ENCODE peak calls at places on chromosomes 12 and 14, in five cellular contexts. One of them, this sample, is unnamed.

GRCh38 chr12:3456809-3457208 is 34.2 kb upstream of the PRMT8 start:
- DNase-seq in right lobe of liver: no peak
- DNase-seq in nephron progenitor cell: peak
- DNase-seq in transverse colon: no peak
- DNase-seq in epithelial cell of esophagus: no peak
- DNase-seq in this sample: peak

GRCh38 chr14:67426161-67426560 is 14.2 kb upstream of the PLEK2 start:
- DNase-seq in right lobe of liver: no peak
- DNase-seq in nephron progenitor cell: no peak
- DNase-seq in epithelial cell of esophagus: no peak
- DNase-seq in transverse colon: no peak
- DNase-seq in this sample: no peak

GRCh38 chr14:96297000-96297399 is 41.0 kb downstream of the BDKRB1 start:
- DNase-seq in nephron progenitor cell: no peak
- DNase-seq in transverse colon: no peak
- DNase-seq in epithelial cell of esophagus: peak
- DNase-seq in right lobe of liver: no peak
- DNase-seq in this sample: no peak

GRCh38 chr12:88052686-88053085 is 23.5 kb upstream of the C12orf50 start:
- DNase-seq in transverse colon: peak
- DNase-seq in epithelial cell of esophagus: peak
- DNase-seq in right lobe of liver: no peak
- DNase-seq in nephron progenitor cell: peak
- DNase-seq in this sample: peak

GRCh38 chr12:93449277-93449676 is 7.5 kb upstream of the UBE2N start:
- DNase-seq in right lobe of liver: no peak
- DNase-seq in epithelial cell of esophagus: no peak
- DNase-seq in transverse colon: no peak
- DNase-seq in nephron progenitor cell: no peak
- DNase-seq in this sample: no peak

GRCh38 chr12:94678396-94678795 is 28.0 kb upstream of the TMCC3 start:
- DNase-seq in transverse colon: no peak
- DNase-seq in nephron progenitor cell: no peak
- DNase-seq in right lobe of liver: no peak
- DNase-seq in epithelial cell of esophagus: no peak
- DNase-seq in this sample: no peak

GRCh38 chr12:82414926-82415325 is 56.6 kb downstream of the METTL25 start:
- DNase-seq in nephron progenitor cell: no peak
- DNase-seq in transverse colon: no peak
- DNase-seq in epithelial cell of esophagus: peak
- DNase-seq in right lobe of liver: no peak
- DNase-seq in this sample: no peak

GRCh38 chr12:84134797-84135366 is 777.7 kb downstream of the SLC6A15 start:
- DNase-seq in epithelial cell of esophagus: peak
- DNase-seq in nephron progenitor cell: no peak
- DNase-seq in transverse colon: no peak
- DNase-seq in right lobe of liver: no peak
- DNase-seq in this sample: no peak

GRCh38 chr12:12934556-12934955 is 17.4 kb downstream of the GPRC5D start:
- DNase-seq in nephron progenitor cell: no peak
- DNase-seq in right lobe of liver: no peak
- DNase-seq in epithelial cell of esophagus: no peak
- DNase-seq in transverse colon: no peak
- DNase-seq in this sample: no peak

GRCh38 chr14:23578560-23579310 is at the start of gene JPH4:
- DNase-seq in right lobe of liver: no peak
- DNase-seq in nephron progenitor cell: peak
- DNase-seq in epithelial cell of esophagus: no peak
- DNase-seq in transverse colon: no peak
- DNase-seq in this sample: no peak

GRCh38 chr12:128823216-128823915 is 392 bp downstream of the SLC15A4 start:
- DNase-seq in nephron progenitor cell: peak
- DNase-seq in right lobe of liver: peak
- DNase-seq in epithelial cell of esophagus: no peak
- DNase-seq in transverse colon: peak
- DNase-seq in this sample: peak

GRCh38 chr14:77508249-77508648 is 9.6 kb upstream of the ISM2 start:
- DNase-seq in right lobe of liver: no peak
- DNase-seq in transverse colon: no peak
- DNase-seq in epithelial cell of esophagus: peak
- DNase-seq in nephron progenitor cell: no peak
- DNase-seq in this sample: no peak

GRCh38 chr14:35808076-35808657 is 928 bp downstream of the RALGAPA1 start:
- DNase-seq in transverse colon: peak
- DNase-seq in nephron progenitor cell: peak
- DNase-seq in right lobe of liver: no peak
- DNase-seq in epithelial cell of esophagus: peak
- DNase-seq in this sample: no peak

GRCh38 chr12:49985981-49986380 is 13.2 kb downstream of the AQP6 start:
- DNase-seq in nephron progenitor cell: no peak
- DNase-seq in transverse colon: no peak
- DNase-seq in right lobe of liver: no peak
- DNase-seq in epithelial cell of esophagus: peak
- DNase-seq in this sample: no peak

GRCh38 chr14:104187931-104188726 is 49.7 kb downstream of the KIF26A start:
- DNase-seq in right lobe of liver: no peak
- DNase-seq in transverse colon: peak
- DNase-seq in epithelial cell of esophagus: no peak
- DNase-seq in nephron progenitor cell: no peak
- DNase-seq in this sample: no peak
- TF ChIP-seq CTCF in right lobe of liver: no peak
- TF ChIP-seq CTCF in transverse colon: peak
- TF ChIP-seq CTCF in epithelial cell of esophagus: no peak
- TF ChIP-seq CTCF in nephron progenitor cell: no peak
- TF ChIP-seq CTCF in this sample: no peak

DNA sequence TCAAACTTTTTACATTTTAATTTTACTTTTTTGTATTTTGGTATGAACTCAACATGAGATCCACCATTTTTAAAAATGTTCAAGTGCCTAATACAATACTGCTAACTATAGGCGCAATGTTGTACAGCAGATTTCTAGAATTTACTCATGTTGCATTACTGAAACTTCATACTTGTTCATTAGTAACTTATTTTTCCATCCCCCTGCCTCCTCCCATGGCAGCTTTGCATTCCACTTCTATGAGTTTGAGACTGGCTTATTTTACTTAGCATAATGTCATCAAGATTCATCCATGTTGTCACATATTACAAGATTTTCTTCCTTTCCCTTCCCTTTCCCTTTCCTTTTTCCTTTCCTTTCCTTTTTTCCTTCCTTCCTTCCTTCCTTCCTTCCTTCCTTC is 825.9 kb downstream of the SLC16A7 start:
- DNase-seq in epithelial cell of esophagus: peak
- DNase-seq in nephron progenitor cell: no peak
- DNase-seq in right lobe of liver: no peak
- DNase-seq in transverse colon: no peak
- DNase-seq in this sample: no peak
- TF ChIP-seq CTCF in epithelial cell of esophagus: no peak
- TF ChIP-seq CTCF in nephron progenitor cell: no peak
- TF ChIP-seq CTCF in right lobe of liver: no peak
- TF ChIP-seq CTCF in transverse colon: no peak
- TF ChIP-seq CTCF in this sample: no peak

DNA sequence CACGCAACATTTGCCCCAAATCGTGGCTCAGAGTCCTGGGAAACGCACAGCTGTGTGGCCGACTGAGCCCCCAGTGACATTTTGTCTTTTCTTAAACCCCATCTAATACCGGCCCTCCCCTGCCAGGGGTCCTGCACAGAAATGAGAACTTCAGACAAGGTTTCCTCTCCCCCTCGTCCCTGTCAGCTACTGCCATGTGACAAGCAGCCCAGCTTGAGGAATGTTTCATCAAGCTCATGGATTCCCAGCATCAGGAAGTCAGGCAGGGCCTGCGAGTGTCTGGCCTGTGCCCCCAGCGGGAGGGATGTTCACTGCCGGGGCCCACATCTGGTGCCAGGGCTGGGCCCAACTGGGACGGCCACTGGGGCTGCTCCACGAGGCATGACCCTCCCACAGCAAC is 15.9 kb downstream of the MMP17 start:
- DNase-seq in right lobe of liver: no peak
- DNase-seq in epithelial cell of esophagus: no peak
- DNase-seq in transverse colon: no peak
- DNase-seq in nephron progenitor cell: no peak
- DNase-seq in this sample: no peak
- TF ChIP-seq CTCF in right lobe of liver: no peak
- TF ChIP-seq CTCF in epithelial cell of esophagus: no peak
- TF ChIP-seq CTCF in transverse colon: no peak
- TF ChIP-seq CTCF in nephron progenitor cell: no peak
- TF ChIP-seq CTCF in this sample: no peak

GRCh38 chr14:60266021-60266937 is 17.3 kb downstream of the PPM1A start:
- DNase-seq in epithelial cell of esophagus: peak
- DNase-seq in transverse colon: no peak
- DNase-seq in right lobe of liver: no peak
- DNase-seq in nephron progenitor cell: no peak
- DNase-seq in this sample: no peak
- TF ChIP-seq CTCF in epithelial cell of esophagus: peak
- TF ChIP-seq CTCF in transverse colon: peak
- TF ChIP-seq CTCF in right lobe of liver: peak
- TF ChIP-seq CTCF in nephron progenitor cell: no peak
- TF ChIP-seq CTCF in this sample: peak

DNA sequence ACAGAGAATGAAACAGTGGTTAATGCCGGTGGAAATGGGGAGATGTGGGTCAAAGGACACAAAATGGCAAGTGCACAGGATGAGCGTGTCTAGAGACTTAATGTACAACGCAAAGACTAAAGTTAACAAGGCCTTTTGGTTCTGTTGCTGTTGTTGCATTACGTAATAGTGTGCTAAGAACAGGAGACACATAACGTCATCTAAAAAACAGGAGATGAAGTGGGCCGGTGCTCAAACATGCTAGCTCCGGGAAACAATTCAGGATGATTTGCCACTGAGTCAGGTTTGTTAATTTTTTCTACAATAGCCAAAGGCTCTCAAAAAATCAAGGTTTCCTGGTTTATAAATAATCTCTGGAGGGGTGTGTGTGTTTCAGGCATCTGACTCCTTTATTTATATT is 55.5 kb downstream of the ETV6 start:
- DNase-seq in right lobe of liver: no peak
- DNase-seq in epithelial cell of esophagus: peak
- DNase-seq in transverse colon: no peak
- DNase-seq in nephron progenitor cell: no peak
- DNase-seq in this sample: no peak
- TF ChIP-seq CTCF in right lobe of liver: no peak
- TF ChIP-seq CTCF in epithelial cell of esophagus: no peak
- TF ChIP-seq CTCF in transverse colon: no peak
- TF ChIP-seq CTCF in nephron progenitor cell: no peak
- TF ChIP-seq CTCF in this sample: no peak

DNA sequence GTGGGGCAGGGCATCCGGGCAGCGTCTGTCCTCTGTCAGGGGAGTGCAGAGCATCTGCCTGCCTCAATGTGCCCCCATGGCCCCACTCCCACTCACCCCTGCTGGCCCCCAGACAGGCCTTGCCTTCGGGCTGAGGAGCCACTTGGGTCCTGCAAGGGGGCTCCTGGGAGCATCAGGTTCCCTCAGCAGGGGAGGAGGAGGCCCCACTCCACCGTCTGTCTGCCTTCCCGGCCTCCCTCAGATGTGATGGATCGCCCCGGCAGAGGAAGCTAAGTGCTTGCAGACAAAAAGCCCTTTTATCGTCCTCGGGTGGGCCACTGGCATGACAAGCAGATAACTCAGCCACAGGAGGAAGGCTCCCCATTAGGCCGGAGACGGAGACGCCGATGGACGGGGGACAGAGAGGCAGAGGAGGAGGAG is 35.1 kb downstream of the NCOR2 start:
- DNase-seq in transverse colon: no peak
- DNase-seq in nephron progenitor cell: peak
- DNase-seq in right lobe of liver: no peak
- DNase-seq in epithelial cell of esophagus: no peak
- DNase-seq in this sample: peak
- TF ChIP-seq CTCF in transverse colon: no peak
- TF ChIP-seq CTCF in nephron progenitor cell: no peak
- TF ChIP-seq CTCF in right lobe of liver: no peak
- TF ChIP-seq CTCF in epithelial cell of esophagus: no peak
- TF ChIP-seq CTCF in this sample: no peak

GRCh38 chr12:65300679-65301349 is 22.3 kb downstream of the MSRB3 start:
- DNase-seq in nephron progenitor cell: peak
- DNase-seq in right lobe of liver: no peak
- DNase-seq in transverse colon: no peak
- DNase-seq in epithelial cell of esophagus: peak
- DNase-seq in this sample: no peak
- TF ChIP-seq CTCF in nephron progenitor cell: peak
- TF ChIP-seq CTCF in right lobe of liver: peak
- TF ChIP-seq CTCF in transverse colon: no peak
- TF ChIP-seq CTCF in epithelial cell of esophagus: peak
- TF ChIP-seq CTCF in this sample: peak

GRCh38 chr12:130873825-130874224 is 2.0 kb downstream of the RAN start:
- DNase-seq in epithelial cell of esophagus: no peak
- DNase-seq in right lobe of liver: no peak
- DNase-seq in transverse colon: no peak
- DNase-seq in nephron progenitor cell: no peak
- DNase-seq in this sample: no peak
- TF ChIP-seq CTCF in epithelial cell of esophagus: no peak
- TF ChIP-seq CTCF in right lobe of liver: no peak
- TF ChIP-seq CTCF in transverse colon: no peak
- TF ChIP-seq CTCF in nephron progenitor cell: no peak
- TF ChIP-seq CTCF in this sample: no peak

This sample was measured in neural crest cell.